ENCODE peak calls at places on chromosomes 3 and 15, in eight cellular contexts. M is upper lobe of left lung, F is stomach, K is HepG2, Y is breast epithelium, H is Panc1, U is spleen, W is K562. V is an unnamed sample.

GRCh38 chr3:4820296-4821121 is 158.7 kb upstream of the BHLHE40 start:
- DNase-seq in Y (no peak), U (no peak), K (no peak), F (no peak), M (no peak), H (no peak), W (no peak), V (no peak)

GRCh38 chr3:111509308-111509707 is 32.7 kb upstream of the CD96 start:
- DNase-seq in H (no peak), U (no peak), K (no peak), F (no peak), W (no peak), M (no peak), Y (no peak), V (no peak)

GRCh38 chr15:75578206-75578947 is 738 bp downstream of the PTPN9 start:
- DNase-seq in K (no peak), Y (no peak), M (peak; percentile 28), W (peak; percentile 68), F (peak; percentile 44), H (no peak), U (peak; percentile 89), V (peak; percentile 44)

GRCh38 chr15:48963524-48964113 is at the start of gene SHC4:
- DNase-seq in H (no peak), F (peak; percentile 44), W (peak; percentile 55), Y (peak; percentile 56), U (no peak), K (peak; percentile 24), M (peak; percentile 49), V (peak; percentile 34)

GRCh38 chr15:32677238-32677750 is 35.8 kb downstream of the SCG5 start:
- DNase-seq in H (no peak), M (no peak), K (peak; percentile 96), W (no peak), Y (no peak), U (no peak), F (no peak), V (no peak)

GRCh38 chr15:77980094-77980493 is 97.4 kb downstream of the TBC1D2B start:
- DNase-seq in F (no peak), W (no peak), U (peak; percentile 51), H (no peak), K (no peak), Y (no peak), M (no peak), V (no peak)

GRCh38 chr3:143011705-143012104 is 10.3 kb downstream of the U2SURP start:
- DNase-seq in F (no peak), Y (no peak), W (no peak), M (no peak), K (no peak), H (no peak), U (no peak), V (no peak)

GRCh38 chr3:42752961-42753360 is 20.1 kb downstream of the CCDC13 start:
- DNase-seq in K (no peak), Y (no peak), H (no peak), U (no peak), M (no peak), W (no peak), F (peak; percentile 25), V (no peak)

GRCh38 chr3:192687488-192688152 is 39.7 kb downstream of the FGF12 start:
- DNase-seq in Y (no peak), M (no peak), W (no peak), H (no peak), F (no peak), U (no peak), K (no peak), V (no peak)

GRCh38 chr3:128698211-128699011 is 27.6 kb upstream of the RAB7A start:
- DNase-seq in W (no peak), U (peak; percentile 83), K (no peak), H (no peak), M (peak; percentile 48), F (peak; percentile 51), Y (peak; percentile 61), V (peak; percentile 46)

GRCh38 chr3:124246949-124247348 is 255.0 kb upstream of the ROPN1 start:
- DNase-seq in H (peak; percentile 12), F (no peak), U (no peak), Y (no peak), W (peak; percentile 13), K (peak; percentile 43), M (no peak), V (peak; percentile 19)

GRCh38 chr15:62977952-62978811 is 64.4 kb upstream of the TPM1 start:
- DNase-seq in M (no peak), Y (no peak), U (no peak), H (no peak), K (no peak), F (no peak), W (no peak), V (no peak)

GRCh38 chr3:117669761-117670160 is 960.2 kb downstream of the TUSC7 start:
- DNase-seq in W (no peak), H (no peak), M (no peak), U (no peak), F (no peak), K (no peak), Y (no peak), V (no peak)

GRCh38 chr15:80838012-80838411 is 58.8 kb downstream of the CEMIP start:
- DNase-seq in K (no peak), U (no peak), W (no peak), F (no peak), H (no peak), M (no peak), Y (no peak), V (no peak)

GRCh38 chr15:100726426-100727190 is 124.2 kb downstream of the ASB7 start:
- DNase-seq in H (no peak), F (no peak), Y (peak; percentile 43), W (no peak), U (no peak), K (no peak), M (no peak), V (no peak)

GRCh38 chr15:57861039-57861638 is 154.6 kb downstream of the POLR2M start:
- DNase-seq in H (peak; percentile 32), K (peak; percentile 50), Y (no peak), F (no peak), U (no peak), M (no peak), W (peak; percentile 46), V (no peak)

GRCh38 chr3:166446291-166446690 is 609.1 kb upstream of the BCHE start:
- DNase-seq in U (no peak), W (no peak), Y (no peak), F (no peak), K (no peak), M (no peak), H (no peak), V (no peak)

GRCh38 chr3:52184690-52185089 is 13.3 kb upstream of the ALAS1 start:
- DNase-seq in W (no peak), H (no peak), U (peak; percentile 53), F (no peak), Y (no peak), K (no peak), M (no peak), V (no peak)

GRCh38 chr15:93414576-93415231 is 325.7 kb upstream of the RGMA start:
- DNase-seq in W (no peak), K (no peak), M (no peak), H (no peak), F (no peak), Y (no peak), U (no peak), V (no peak)

GRCh38 chr15:48397841-48398240 is 66.6 kb downstream of the DUT start:
- DNase-seq in M (no peak), W (no peak), K (no peak), Y (no peak), F (peak; percentile 67), H (no peak), U (no peak), V (no peak)

DNA sequence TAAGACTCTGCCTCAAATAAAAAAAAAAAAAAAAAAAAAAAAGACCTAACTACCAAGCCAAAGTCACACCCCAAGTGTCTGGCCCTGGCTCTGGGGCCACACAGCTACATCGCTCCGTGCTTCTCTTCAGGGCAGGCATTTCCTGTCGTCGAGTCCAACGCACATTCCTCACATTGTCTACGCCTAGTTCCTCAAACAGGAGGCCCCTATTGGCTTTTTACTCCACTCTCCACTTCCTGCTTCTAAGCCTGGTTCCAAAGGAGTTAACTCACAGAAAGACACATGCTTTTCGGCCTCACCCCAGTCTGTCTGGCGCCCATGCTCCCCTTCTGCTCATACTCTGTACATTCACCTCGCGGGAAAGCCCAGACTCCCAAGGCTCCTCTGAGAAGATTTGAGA is 28.8 kb downstream of the KNG1 start:
- DNase-seq in U (no peak), Y (no peak), K (peak; percentile 94), H (no peak), W (no peak), M (peak; percentile 55), F (peak; percentile 42), V (peak; percentile 57)
- H3K4me1 ChIP-seq in U (no peaks in the 10 kb centered on the region), Y (no peaks in the 10 kb centered on the region), K (peaks cover 58% of the 10 kb centered on the region), H (no peaks in the 10 kb centered on the region), W (peaks cover 5% of the 10 kb centered on the region), M (no peaks in the 10 kb centered on the region), F (peaks cover 4% of the 10 kb centered on the region), V (no peaks in the 10 kb centered on the region)

DNA sequence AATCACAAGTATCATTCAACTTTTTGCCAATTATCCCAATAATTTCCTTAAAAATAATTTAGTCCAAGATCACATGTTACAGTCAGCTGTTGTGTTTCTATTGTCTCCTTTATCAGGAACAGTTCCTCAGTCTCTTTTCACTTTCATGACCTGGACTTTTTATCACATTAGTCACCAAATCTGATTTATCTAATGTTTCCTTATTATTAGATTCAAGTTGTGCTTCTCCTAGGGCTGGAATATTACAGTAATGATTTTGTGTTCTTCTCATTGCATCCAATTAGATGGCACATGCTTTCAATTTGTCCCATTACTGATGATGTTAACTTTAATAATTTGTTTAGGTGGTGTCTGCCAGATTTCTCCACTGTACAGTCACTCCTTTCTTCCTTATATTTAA is 66.3 kb upstream of the DCBLD2 start:
- DNase-seq in M (no peak), Y (no peak), W (no peak), F (no peak), H (no peak), U (no peak), K (no peak), V (no peak)
- TF ChIP-seq POLR2AphosphoS5 in M (no peak), Y (no peak), W (no peak), F (no peak), H (no peak), U (no peak), K (no peak), V (no peak)

DNA sequence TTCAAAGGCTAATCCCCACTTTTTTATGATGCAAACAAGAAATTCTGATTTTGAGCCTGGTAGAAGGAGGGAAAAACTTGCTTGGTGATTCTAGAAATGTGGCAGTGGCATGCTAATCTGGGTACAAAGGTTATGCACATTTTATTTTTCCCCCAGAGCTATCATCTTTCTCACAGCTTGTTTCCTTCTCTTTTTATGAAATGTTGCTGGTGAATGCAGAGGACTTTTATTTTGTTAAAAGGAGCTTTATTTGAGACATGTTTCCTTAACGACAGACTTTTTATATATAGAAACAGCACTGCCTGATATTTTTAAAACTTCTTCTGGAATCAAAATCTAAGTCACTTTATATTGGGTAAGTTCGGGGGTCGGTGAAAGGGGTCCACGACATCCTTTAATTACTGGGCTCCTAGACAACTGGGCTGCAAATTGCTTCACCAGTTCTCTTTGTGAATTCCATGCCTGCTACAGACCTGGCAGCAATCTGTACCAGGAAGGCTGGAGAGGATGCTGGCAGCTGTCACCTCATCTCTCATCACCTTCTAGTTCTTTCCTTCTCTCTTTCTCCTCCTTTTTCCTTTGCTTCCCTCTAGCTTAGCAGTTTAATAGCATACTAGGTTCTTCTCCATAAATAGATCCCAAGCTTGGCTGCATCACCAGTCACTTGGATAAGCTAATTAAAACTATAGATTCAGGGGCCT is 464.7 kb downstream of the PDCD6IP start:
- DNase-seq in H (no peak), K (no peak), F (no peak), W (no peak), Y (no peak), M (no peak), U (no peak), V (no peak)
- H3K4me1 ChIP-seq in H (no peaks in the 10 kb centered on the region), K (no peaks in the 10 kb centered on the region), F (no peaks in the 10 kb centered on the region), W (no peaks in the 10 kb centered on the region), Y (no peaks in the 10 kb centered on the region), M (no peaks in the 10 kb centered on the region), U (no peaks in the 10 kb centered on the region), V (no peaks in the 10 kb centered on the region)

GRCh38 chr3:24981309-24981708 is 446.8 kb upstream of the RARB start:
- DNase-seq in K (no peak), H (no peak), Y (no peak), U (no peak), F (no peak), M (no peak), W (no peak), V (no peak)
- TF ChIP-seq POLR2AphosphoS5 in K (no peak), H (no peak), Y (no peak), U (no peak), F (no peak), M (no peak), W (no peak), V (no peak)

V was measured in transverse colon.